ENCODE peak calls at places on chromosomes 4 and X, in four cellular contexts. V is naive thymus-derived CD8-positive, alpha-beta T cell; L is pancreas; Q is H54. G is an unnamed sample.

GRCh38 chrX:112235547-112235946 is 153.0 kb upstream of the TRPC5 start:
- DNase-seq in V (no peak), Q (no peak), L (no peak), G (no peak)

GRCh38 chr4:128776794-128777216 is 32.7 kb upstream of the JADE1 start:
- DNase-seq in V (no peak), Q (peak), L (no peak), G (no peak)

GRCh38 chr4:8762951-8763735 is 108.5 kb downstream of the HMX1 start:
- DNase-seq in V (no peak), L (no peak), Q (no peak), G (no peak)

GRCh38 chr4:8016527-8016926 is 76.9 kb upstream of the AFAP1 start:
- DNase-seq in V (no peak), Q (no peak), L (no peak), G (no peak)

GRCh38 chr4:12761694-12762093 is 722.4 kb downstream of the RAB28 start:
- DNase-seq in V (no peak), Q (no peak), L (no peak), G (no peak)

GRCh38 chr4:41661447-41662076 is 87.0 kb downstream of the PHOX2B start:
- DNase-seq in Q (peak), L (peak), V (no peak), G (peak)

GRCh38 chr4:52956691-52957090 is 94.6 kb downstream of the RASL11B start:
- DNase-seq in V (no peak), L (no peak), Q (no peak), G (no peak)

GRCh38 chr4:71711044-71711984 is 72.6 kb downstream of the GC start:
- DNase-seq in Q (no peak), L (no peak), V (no peak), G (no peak)

GRCh38 chr4:45569619-45570018 is 554.2 kb downstream of the GABRG1 start:
- DNase-seq in Q (no peak), L (no peak), V (no peak), G (no peak)

GRCh38 chr4:140151700-140152014 is 2.3 kb downstream of the MAML3 start:
- DNase-seq in Q (peak), L (peak), V (no peak), G (peak)

GRCh38 chrX:155251391-155251790 is 12.9 kb downstream of the RAB39B start:
- DNase-seq in V (no peak), Q (no peak), L (no peak), G (no peak)

GRCh38 chrX:20974326-20974725 is 399.9 kb upstream of the CNKSR2 start:
- DNase-seq in L (no peak), Q (no peak), V (no peak), G (no peak)

GRCh38 chr4:112817933-112818921 is 181.3 kb downstream of the LARP7 start:
- DNase-seq in L (peak), Q (peak), V (no peak), G (peak)

GRCh38 chr4:146211440-146211839 is 2.9 kb upstream of the REELD1 start:
- DNase-seq in Q (no peak), V (no peak), L (no peak), G (no peak)

GRCh38 chr4:2250003-2250763 is 8.3 kb upstream of the HAUS3 start:
- DNase-seq in L (peak), V (no peak), Q (no peak), G (no peak)

GRCh38 chr4:183328832-183329231 is 6.6 kb upstream of the CLDN24 start:
- DNase-seq in V (no peak), L (no peak), Q (no peak), G (no peak)

GRCh38 chr4:45971108-45971507 is 152.7 kb downstream of the GABRG1 start:
- DNase-seq in L (no peak), Q (no peak), V (no peak), G (no peak)

GRCh38 chr4:177448850-177449249 is 6.6 kb upstream of the AGA start:
- DNase-seq in L (no peak), Q (no peak), V (no peak), G (no peak)

GRCh38 chr4:16667464-16667863 is 231.0 kb downstream of the LDB2 start:
- DNase-seq in L (no peak), V (no peak), Q (peak), G (no peak)

GRCh38 chr4:109801099-109801789 is 555 bp downstream of the CFI start:
- DNase-seq in V (no peak), L (no peak), Q (no peak), G (no peak)

GRCh38 chr4:147285751-147286150 is 195.1 kb upstream of the EDNRA start:
- DNase-seq in Q (no peak), L (no peak), V (no peak), G (no peak)

GRCh38 chrX:40130207-40130606 is 32.4 kb upstream of the BCOR start:
- DNase-seq in L (no peak), Q (peak), V (no peak), G (no peak)

GRCh38 chrX:3425031-3425430 is 78.6 kb upstream of the MXRA5 start:
- DNase-seq in V (no peak), Q (no peak), L (no peak), G (no peak)

GRCh38 chr4:154854362-154854761 is 73.3 kb downstream of the RBM46 start:
- DNase-seq in L (no peak), Q (no peak), V (no peak), G (no peak)

GRCh38 chr4:20483416-20483815 is 216.8 kb upstream of the PACRGL start:
- DNase-seq in L (no peak), V (no peak), Q (no peak), G (no peak)

GRCh38 chr4:101865501-101866062 is 75.1 kb downstream of the BANK1 start:
- DNase-seq in L (no peak), Q (peak), V (no peak), G (no peak)

GRCh38 chr4:54226399-54227260 is 2.5 kb upstream of the PDGFRA start:
- DNase-seq in Q (no peak), L (no peak), V (no peak), G (peak)

GRCh38 chr4:145494666-145495065 is 13.0 kb downstream of the SMAD1 start:
- DNase-seq in Q (no peak), V (no peak), L (no peak), G (no peak)

GRCh38 chr4:123055943-123056342 is 133.5 kb upstream of the NUDT6 start:
- DNase-seq in V (no peak), Q (no peak), L (no peak), G (no peak)

GRCh38 chr4:33837043-33837442 is 2407.3 kb downstream of the ARAP2 start:
- DNase-seq in L (no peak), V (no peak), Q (no peak), G (no peak)

GRCh38 chr4:118811832-118812231 is 24.1 kb downstream of the SEC24D start:
- DNase-seq in L (peak), V (no peak), Q (no peak), G (no peak)

GRCh38 chrX:47366051-47366722 is 4.2 kb upstream of the ZNF157 start:
- DNase-seq in V (peak), L (peak), Q (no peak), G (peak)

GRCh38 chr4:71222661-71223060 is 116.2 kb upstream of the SLC4A4 start:
- DNase-seq in V (no peak), Q (no peak), L (no peak), G (no peak)

GRCh38 chrX:9465380-9466114 is 689 bp downstream of the TBL1X start:
- DNase-seq in Q (no peak), V (peak), L (peak), G (peak)